ENCODE peak calls at places on chromosome 16, in seven cellular contexts. One of them, this sample, is unnamed.

GRCh38 chr16:23771027-23771426 is 16.2 kb downstream of the CHP2 start:
- DNase-seq in endothelial cell of umbilical vein: no peak
- DNase-seq in fibroblast of lung: no peak
- DNase-seq in DND-41: no peak
- DNase-seq in colonic mucosa: no peak
- DNase-seq in GM12878: no peak
- DNase-seq in kidney: no peak
- DNase-seq in this sample: peak

GRCh38 chr16:74997042-74997491 is 1.8 kb upstream of the ZNRF1 start:
- DNase-seq in DND-41: no peak
- DNase-seq in GM12878: no peak
- DNase-seq in fibroblast of lung: no peak
- DNase-seq in colonic mucosa: no peak
- DNase-seq in kidney: no peak
- DNase-seq in endothelial cell of umbilical vein: no peak
- DNase-seq in this sample: peak

GRCh38 chr16:15502041-15502725 is 67.8 kb downstream of the BMERB1 start:
- DNase-seq in colonic mucosa: no peak
- DNase-seq in GM12878: no peak
- DNase-seq in endothelial cell of umbilical vein: peak
- DNase-seq in fibroblast of lung: peak
- DNase-seq in kidney: no peak
- DNase-seq in DND-41: no peak
- DNase-seq in this sample: peak

GRCh38 chr16:82302007-82302733 is 132.1 kb upstream of the MPHOSPH6 start:
- DNase-seq in kidney: no peak
- DNase-seq in colonic mucosa: no peak
- DNase-seq in endothelial cell of umbilical vein: no peak
- DNase-seq in fibroblast of lung: no peak
- DNase-seq in GM12878: no peak
- DNase-seq in DND-41: no peak
- DNase-seq in this sample: no peak

GRCh38 chr16:79286646-79287423 is 313.7 kb downstream of the MAF start:
- DNase-seq in DND-41: peak
- DNase-seq in kidney: peak
- DNase-seq in GM12878: peak
- DNase-seq in endothelial cell of umbilical vein: no peak
- DNase-seq in fibroblast of lung: no peak
- DNase-seq in colonic mucosa: peak
- DNase-seq in this sample: peak

GRCh38 chr16:19842758-19843157 is 41.9 kb downstream of the GPRC5B start:
- DNase-seq in colonic mucosa: no peak
- DNase-seq in fibroblast of lung: no peak
- DNase-seq in endothelial cell of umbilical vein: no peak
- DNase-seq in DND-41: no peak
- DNase-seq in kidney: no peak
- DNase-seq in GM12878: no peak
- DNase-seq in this sample: no peak

GRCh38 chr16:383326-384020 is 1.7 kb upstream of the PGAP6 start:
- DNase-seq in fibroblast of lung: no peak
- DNase-seq in colonic mucosa: peak
- DNase-seq in GM12878: peak
- DNase-seq in endothelial cell of umbilical vein: peak
- DNase-seq in DND-41: no peak
- DNase-seq in kidney: peak
- DNase-seq in this sample: peak

GRCh38 chr16:22665048-22665797 is 148.7 kb upstream of the HS3ST2 start:
- DNase-seq in DND-41: no peak
- DNase-seq in kidney: no peak
- DNase-seq in endothelial cell of umbilical vein: no peak
- DNase-seq in colonic mucosa: no peak
- DNase-seq in fibroblast of lung: no peak
- DNase-seq in GM12878: no peak
- DNase-seq in this sample: peak

GRCh38 chr16:66717112-66717675 is 20.7 kb upstream of the CMTM4 start:
- DNase-seq in endothelial cell of umbilical vein: peak
- DNase-seq in DND-41: peak
- DNase-seq in colonic mucosa: peak
- DNase-seq in GM12878: no peak
- DNase-seq in fibroblast of lung: peak
- DNase-seq in kidney: no peak
- DNase-seq in this sample: peak

GRCh38 chr16:75247249-75247648 is 4.2 kb downstream of the BCAR1 start:
- DNase-seq in DND-41: no peak
- DNase-seq in colonic mucosa: no peak
- DNase-seq in endothelial cell of umbilical vein: no peak
- DNase-seq in kidney: no peak
- DNase-seq in fibroblast of lung: no peak
- DNase-seq in GM12878: no peak
- DNase-seq in this sample: no peak

GRCh38 chr16:55820615-55821014 is 12.3 kb downstream of the CES1 start:
- DNase-seq in colonic mucosa: no peak
- DNase-seq in kidney: no peak
- DNase-seq in fibroblast of lung: no peak
- DNase-seq in GM12878: no peak
- DNase-seq in endothelial cell of umbilical vein: no peak
- DNase-seq in DND-41: no peak
- DNase-seq in this sample: peak

GRCh38 chr16:14365200-14365851 is 264.7 kb downstream of the PARN start:
- DNase-seq in endothelial cell of umbilical vein: no peak
- DNase-seq in DND-41: no peak
- DNase-seq in fibroblast of lung: peak
- DNase-seq in kidney: no peak
- DNase-seq in colonic mucosa: no peak
- DNase-seq in GM12878: no peak
- DNase-seq in this sample: no peak

GRCh38 chr16:2755158-2755557 is 2.7 kb downstream of the SRRM2 start:
- DNase-seq in endothelial cell of umbilical vein: no peak
- DNase-seq in GM12878: no peak
- DNase-seq in kidney: no peak
- DNase-seq in fibroblast of lung: no peak
- DNase-seq in colonic mucosa: no peak
- DNase-seq in DND-41: no peak
- DNase-seq in this sample: no peak
- H3K4me3 ChIP-seq in endothelial cell of umbilical vein: no peak
- H3K4me3 ChIP-seq in GM12878: peak
- H3K4me3 ChIP-seq in kidney: peak
- H3K4me3 ChIP-seq in fibroblast of lung: peak
- H3K4me3 ChIP-seq in colonic mucosa: no peak
- H3K4me3 ChIP-seq in DND-41: no peak
- H3K4me3 ChIP-seq in this sample: peak

GRCh38 chr16:1428511-1428910 is 2.4 kb upstream of the PERCC1 start:
- DNase-seq in kidney: peak
- DNase-seq in GM12878: no peak
- DNase-seq in endothelial cell of umbilical vein: peak
- DNase-seq in DND-41: no peak
- DNase-seq in colonic mucosa: no peak
- DNase-seq in fibroblast of lung: peak
- DNase-seq in this sample: peak
- TF ChIP-seq CTCF in kidney: no peak
- TF ChIP-seq CTCF in GM12878: peak
- TF ChIP-seq CTCF in endothelial cell of umbilical vein: peak
- TF ChIP-seq CTCF in DND-41: peak
- TF ChIP-seq CTCF in colonic mucosa: no peak
- TF ChIP-seq CTCF in fibroblast of lung: peak
- TF ChIP-seq CTCF in this sample: peak

DNA sequence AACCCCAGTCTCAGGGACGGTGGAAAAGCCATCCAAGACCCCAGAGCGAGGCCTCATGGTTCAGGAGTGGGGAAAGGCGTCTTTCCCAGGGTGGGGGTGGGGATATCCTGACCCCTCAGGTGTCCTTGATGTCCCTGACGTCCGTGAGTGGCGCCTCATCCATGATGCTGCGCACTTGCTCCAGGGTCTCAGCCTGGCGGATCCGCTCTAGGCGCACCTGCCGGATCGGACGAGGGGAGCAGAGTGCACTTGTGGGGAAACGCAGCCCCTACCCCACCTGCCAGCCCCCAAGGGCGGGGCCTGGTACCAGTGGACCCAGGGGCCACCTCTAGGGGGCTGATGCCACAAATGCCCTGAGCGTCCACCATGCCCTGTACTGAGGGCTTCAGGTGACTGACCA is 20.2 kb downstream of the RABEP2 start:
- DNase-seq in GM12878: no peak
- DNase-seq in colonic mucosa: no peak
- DNase-seq in kidney: no peak
- DNase-seq in endothelial cell of umbilical vein: no peak
- DNase-seq in fibroblast of lung: no peak
- DNase-seq in DND-41: no peak
- DNase-seq in this sample: no peak
- H3K9ac ChIP-seq in GM12878: no peak
- H3K9ac ChIP-seq in colonic mucosa: no peak
- H3K9ac ChIP-seq in kidney: no peak
- H3K9ac ChIP-seq in endothelial cell of umbilical vein: no peak
- H3K9ac ChIP-seq in fibroblast of lung: no peak
- H3K9ac ChIP-seq in DND-41: no peak
- H3K9ac ChIP-seq in this sample: no peak

GRCh38 chr16:26524831-26525230 is 541.9 kb upstream of the C16orf82 start:
- DNase-seq in GM12878: no peak
- DNase-seq in colonic mucosa: no peak
- DNase-seq in fibroblast of lung: no peak
- DNase-seq in endothelial cell of umbilical vein: no peak
- DNase-seq in DND-41: no peak
- DNase-seq in kidney: no peak
- DNase-seq in this sample: no peak
- H3K4me3 ChIP-seq in GM12878: no peak
- H3K4me3 ChIP-seq in colonic mucosa: no peak
- H3K4me3 ChIP-seq in fibroblast of lung: no peak
- H3K4me3 ChIP-seq in endothelial cell of umbilical vein: no peak
- H3K4me3 ChIP-seq in DND-41: no peak
- H3K4me3 ChIP-seq in kidney: no peak
- H3K4me3 ChIP-seq in this sample: no peak

GRCh38 chr16:30187556-30187865 is 4.1 kb downstream of the CORO1A start:
- DNase-seq in DND-41: no peak
- DNase-seq in colonic mucosa: no peak
- DNase-seq in fibroblast of lung: no peak
- DNase-seq in kidney: no peak
- DNase-seq in endothelial cell of umbilical vein: no peak
- DNase-seq in GM12878: no peak
- DNase-seq in this sample: no peak
- TF ChIP-seq CTCF in DND-41: no peak
- TF ChIP-seq CTCF in colonic mucosa: no peak
- TF ChIP-seq CTCF in fibroblast of lung: no peak
- TF ChIP-seq CTCF in kidney: no peak
- TF ChIP-seq CTCF in endothelial cell of umbilical vein: no peak
- TF ChIP-seq CTCF in GM12878: no peak
- TF ChIP-seq CTCF in this sample: no peak

GRCh38 chr16:2775317-2775716 is 1.8 kb downstream of the ELOB start:
- DNase-seq in fibroblast of lung: no peak
- DNase-seq in kidney: no peak
- DNase-seq in colonic mucosa: no peak
- DNase-seq in DND-41: no peak
- DNase-seq in endothelial cell of umbilical vein: no peak
- DNase-seq in GM12878: no peak
- DNase-seq in this sample: no peak
- H3K9ac ChIP-seq in fibroblast of lung: no peak
- H3K9ac ChIP-seq in kidney: no peak
- H3K9ac ChIP-seq in colonic mucosa: no peak
- H3K9ac ChIP-seq in DND-41: peak
- H3K9ac ChIP-seq in endothelial cell of umbilical vein: no peak
- H3K9ac ChIP-seq in GM12878: no peak
- H3K9ac ChIP-seq in this sample: no peak